ENCODE peak calls at places on chromosomes 5 and 9, in five cellular contexts. Y is fibroblast of lung, F is HFFc6, C is mesothelial cell of epicardium, P is brain microvascular endothelial cell. W is an unnamed sample.

GRCh38 chr9:130501645-130502044 is 56.9 kb downstream of the ASS1 start:
- DNase-seq in P (no peak), C (no peak), Y (no peak), F (no peak), W (no peak)

GRCh38 chr9:20630241-20630943 is 8.1 kb upstream of the MLLT3 start:
- DNase-seq in C (no peak), Y (no peak), P (no peak), F (no peak), W (no peak)

GRCh38 chr5:81140942-81141341 is 92.2 kb upstream of the CKMT2 start:
- DNase-seq in C (no peak), F (no peak), P (peak; percentile 54), Y (peak; percentile 82), W (no peak)

GRCh38 chr5:138504799-138505198 is 38.2 kb downstream of the ETF1 start:
- DNase-seq in C (no peak), Y (no peak), P (no peak), F (no peak), W (no peak)

GRCh38 chr9:89822996-89823395 is 218.2 kb downstream of the GADD45G start:
- DNase-seq in C (no peak), F (no peak), P (no peak), Y (no peak), W (no peak)

GRCh38 chr5:149657324-149657723 is 72.8 kb upstream of the PPARGC1B start:
- DNase-seq in F (no peak), Y (no peak), C (no peak), P (no peak), W (no peak)

GRCh38 chr9:74463825-74464224 is 33.3 kb upstream of the RORB start:
- DNase-seq in P (no peak), F (no peak), C (no peak), Y (no peak), W (no peak)

GRCh38 chr5:66720776-66721175 is 124.6 kb downstream of the MAST4 start:
- DNase-seq in P (no peak), Y (no peak), C (no peak), F (no peak), W (no peak)

GRCh38 chr9:111598730-111599091 is 736 bp downstream of the PTGR1 start:
- DNase-seq in C (no peak), Y (peak; percentile 52), F (peak; percentile 42), P (peak; percentile 31), W (no peak)

GRCh38 chr9:95107001-95107749 is 210.3 kb downstream of the FANCC start:
- DNase-seq in C (no peak), P (peak; percentile 73), Y (peak; percentile 68), F (no peak), W (no peak)

GRCh38 chr9:134808393-134808792 is 72.2 kb upstream of the FCN2 start:
- DNase-seq in P (no peak), Y (no peak), F (no peak), C (no peak), W (no peak)

GRCh38 chr5:150409638-150410523 is 2.8 kb downstream of the CD74 start:
- DNase-seq in F (peak; percentile 85), C (peak; percentile 59), P (peak; percentile 86), Y (peak; percentile 86), W (peak; percentile 88)

GRCh38 chr9:5622019-5622418 is 6.9 kb upstream of the RIC1 start:
- DNase-seq in C (no peak), F (peak; percentile 91), Y (peak; percentile 90), P (peak; percentile 68), W (no peak)

GRCh38 chr9:81737871-81738507 is 48.6 kb upstream of the TLE1 start:
- DNase-seq in C (no peak), P (peak; percentile 95), F (peak; percentile 93), Y (peak; percentile 79), W (peak; percentile 68)

GRCh38 chr5:177094224-177095087 is 7.7 kb downstream of the FGFR4 start:
- DNase-seq in P (peak; percentile 14), C (no peak), Y (peak; percentile 98), F (no peak), W (no peak)

GRCh38 chr5:120151825-120152224 is 312.3 kb upstream of the PRR16 start:
- DNase-seq in F (no peak), C (no peak), Y (no peak), P (no peak), W (no peak)

GRCh38 chr5:37495210-37495609 is 116.1 kb downstream of the WDR70 start:
- DNase-seq in Y (peak; percentile 49), F (peak; percentile 60), C (no peak), P (peak; percentile 33), W (no peak)

GRCh38 chr9:98866435-98867108 is 59.1 kb downstream of the GALNT12 start:
- DNase-seq in Y (no peak), C (no peak), P (no peak), F (no peak), W (no peak)

GRCh38 chr9:115231116-115231515 is 113.2 kb upstream of the TNC start:
- DNase-seq in C (no peak), F (no peak), Y (no peak), P (no peak), W (no peak)

GRCh38 chr5:95564450-95564849 is 9.5 kb downstream of the ARSK start:
- DNase-seq in F (no peak), Y (no peak), P (no peak), C (no peak), W (no peak)

GRCh38 chr5:132389453-132390286 is 20.2 kb downstream of the SLC22A5 start:
- DNase-seq in C (no peak), Y (peak; percentile 98), F (peak; percentile 100), P (peak; percentile 98), W (peak; percentile 71)

GRCh38 chr9:95077766-95078382 is 239.6 kb downstream of the FANCC start:
- DNase-seq in Y (no peak), F (no peak), P (no peak), C (no peak), W (no peak)

GRCh38 chr5:109589239-109589638 is 100.5 kb upstream of the MAN2A1 start:
- DNase-seq in Y (no peak), F (no peak), P (no peak), C (no peak), W (no peak)

GRCh38 chr5:97167435-97167834 is 15.6 kb downstream of the RIOK2 start:
- DNase-seq in P (no peak), F (no peak), Y (no peak), C (no peak), W (no peak)

GRCh38 chr5:131379723-131380122 is 115.9 kb downstream of the CDC42SE2 start:
- DNase-seq in P (peak; percentile 82), C (no peak), Y (peak; percentile 36), F (no peak), W (peak; percentile 64)

DNA sequence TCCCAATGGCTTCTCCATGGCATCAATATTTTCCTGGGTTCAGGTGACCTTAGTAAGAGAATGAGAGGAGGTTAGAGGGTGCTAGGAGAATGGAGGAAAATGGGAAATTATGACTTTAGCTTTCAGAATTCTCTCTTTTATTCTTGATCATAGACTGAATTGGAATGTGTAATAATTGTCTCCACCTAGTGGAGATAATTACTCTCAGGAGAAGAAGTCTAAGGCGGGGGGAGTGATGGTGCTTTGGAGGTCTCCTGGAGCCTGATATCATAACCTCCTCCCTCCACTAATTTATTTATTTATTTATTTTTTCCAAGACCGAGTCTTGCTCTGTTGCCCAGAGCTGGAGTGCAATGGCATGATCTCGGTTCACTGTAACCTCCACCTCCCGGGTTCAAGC is 221.3 kb downstream of the GRIA1 start:
- DNase-seq in Y (peak; percentile 5), P (no peak), F (no peak), C (no peak), W (no peak)
- TF ChIP-seq CTCF in Y (no peak), P (peak; percentile 48), F (peak; percentile 76), C (no peak), W (no peak)

GRCh38 chr9:133729646-133730281 is 8.4 kb downstream of the SARDH start:
- DNase-seq in C (no peak), Y (no peak), F (no peak), P (no peak), W (no peak)
- TF ChIP-seq CTCF in C (no peak), Y (no peak), F (no peak), P (no peak), W (no peak)

DNA sequence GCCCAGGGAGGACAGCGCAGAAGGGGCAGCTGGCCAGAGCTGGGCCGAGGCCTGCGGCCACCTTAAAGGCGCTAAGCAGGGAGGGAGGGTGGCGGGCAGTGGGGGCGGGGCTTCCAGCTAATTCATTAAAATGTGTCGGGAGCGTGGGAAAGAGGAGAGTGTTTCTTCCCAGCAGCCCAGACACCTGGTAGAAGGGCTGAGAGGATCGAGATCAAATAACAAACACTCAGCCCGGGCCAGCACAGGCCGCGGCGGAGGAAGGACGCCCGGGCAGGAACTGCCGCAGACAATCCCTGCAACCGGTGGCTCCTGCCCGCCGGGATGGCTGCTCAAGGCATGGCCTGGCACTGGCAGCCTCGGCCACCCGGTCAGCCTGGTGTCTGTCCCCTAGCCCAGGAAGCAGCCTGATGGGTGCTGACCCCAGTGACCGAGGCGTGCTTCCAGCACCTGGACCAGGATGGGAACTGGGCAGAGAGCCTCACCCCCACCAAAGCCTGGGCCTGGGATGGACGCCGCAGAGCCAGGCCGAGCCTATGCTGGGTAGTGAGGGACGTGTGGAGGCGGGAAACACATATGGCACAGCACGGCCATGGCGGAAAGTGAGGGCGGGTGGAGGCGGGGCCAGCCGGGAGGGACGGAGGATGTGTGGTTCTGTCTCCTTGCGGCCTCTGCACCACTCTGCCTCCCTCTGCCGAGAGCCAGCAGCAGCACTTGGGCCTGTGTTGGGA is 3.2 kb upstream of the NRARP start:
- DNase-seq in Y (peak; percentile 31), F (peak; percentile 12), C (no peak), P (peak; percentile 54), W (no peak)
- TF ChIP-seq CTCF in Y (peak; percentile 2), F (no peak), C (no peak), P (peak; percentile 57), W (no peak)

GRCh38 chr5:79512692-79513518 is 1.0 kb downstream of the HOMER1 start:
- DNase-seq in Y (peak; percentile 41), C (no peak), F (peak; percentile 13), P (peak; percentile 11), W (peak; percentile 33)

GRCh38 chr5:79514391-79515105 is 614 bp upstream of the HOMER1 start:
- DNase-seq in Y (peak; percentile 95), C (peak; percentile 80), F (peak; percentile 72), P (peak; percentile 86), W (peak; percentile 95)

GRCh38 chr5:79511945-79512493 is 1.9 kb downstream of the HOMER1 start:
- DNase-seq in Y (peak; percentile 23), F (no peak), P (no peak), C (no peak), W (no peak)

GRCh38 chr5:79510638-79511037 is 3.3 kb downstream of the HOMER1 start:
- DNase-seq in C (no peak), F (no peak), P (no peak), Y (no peak), W (no peak)

DNA sequence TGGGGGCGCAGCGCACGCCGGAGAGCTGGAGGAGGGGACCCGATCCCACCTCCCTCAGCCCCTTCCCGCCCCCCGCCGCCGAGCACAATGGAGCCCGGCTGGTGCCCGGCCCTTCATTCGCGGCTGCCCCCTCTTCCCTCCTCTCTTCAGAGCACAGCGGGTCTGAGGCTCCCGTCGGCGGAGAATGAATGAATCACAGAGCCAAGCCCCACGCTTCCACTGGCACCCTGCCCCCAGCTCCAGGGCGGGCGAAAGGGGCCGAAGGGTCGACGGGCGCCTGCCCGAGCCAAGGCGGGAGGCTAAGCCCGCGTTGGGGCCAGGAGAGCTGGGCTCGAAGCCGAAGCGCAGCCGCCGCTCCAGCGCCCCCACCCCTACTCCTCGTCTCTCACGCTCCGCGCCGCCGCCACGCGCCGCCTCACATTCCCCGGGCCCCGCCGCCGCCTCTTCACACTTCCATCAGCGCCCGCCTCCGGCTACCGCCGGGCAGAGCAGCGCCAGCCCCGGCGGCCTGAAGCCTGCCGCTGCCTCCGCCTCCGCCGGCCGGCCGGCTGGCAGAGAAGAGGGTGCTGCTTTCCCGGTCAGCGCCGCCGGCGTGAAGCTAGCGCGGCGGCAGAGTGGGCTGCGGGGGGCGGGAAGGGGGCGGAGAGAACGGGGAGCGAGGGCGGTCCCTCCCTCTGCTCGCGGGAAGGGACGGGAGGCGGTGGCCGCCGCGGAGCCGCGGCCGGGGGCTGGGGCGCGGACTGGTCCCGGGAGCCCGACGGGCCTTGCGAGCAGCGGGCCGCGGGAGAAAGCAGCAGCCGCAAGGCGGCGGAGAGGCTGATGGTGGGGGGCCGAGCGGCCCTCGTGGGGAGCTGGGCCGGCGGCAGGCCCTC is at the start of gene HOMER1:
- DNase-seq in F (peak; percentile 38), Y (peak; percentile 73), P (peak; percentile 47), C (peak; percentile 71), W (peak; percentile 89)
- TF ChIP-seq CTCF in F (peak; percentile 23), Y (no peak), P (no peak), C (no peak), W (no peak)

W was measured in Calu3.